ENCODE peak calls at places on chromosomes 3 and 15, in four cellular contexts. Z is pancreas, L is suprapubic skin, Y is K562. F is an unnamed sample. For H3K9me3, the result is how much of the 10 kb centered on the place peaks cover.

GRCh38 chr15:30990036-30990435 is 1.4 kb downstream of the MTMR10 start:
- DNase-seq in Z (no peak), Y (no peak), L (no peak), F (no peak)

GRCh38 chr3:51391566-51392300 is 648 bp downstream of the RBM15B start:
- DNase-seq in Z (peak), Y (peak), L (peak), F (no peak)

GRCh38 chr3:176867681-176868663 is 329.3 kb downstream of the TBL1XR1 start:
- DNase-seq in Z (peak), Y (no peak), L (peak), F (peak)

GRCh38 chr15:74222705-74223104 is 13.4 kb upstream of the CCDC33 start:
- DNase-seq in Y (no peak), L (no peak), Z (no peak), F (no peak)

GRCh38 chr15:77607111-77607893 is 25.4 kb downstream of the LINGO1 start:
- DNase-seq in L (no peak), Y (peak), Z (no peak), F (no peak)

GRCh38 chr3:120909602-120909878 is 1.5 kb downstream of the STXBP5L start:
- DNase-seq in Y (no peak), Z (no peak), L (no peak), F (no peak)

GRCh38 chr3:153293222-153293621 is 131.2 kb downstream of the RAP2B start:
- DNase-seq in Z (no peak), L (no peak), Y (no peak), F (no peak)

GRCh38 chr3:47578691-47579632 is at the start of gene CSPG5:
- DNase-seq in Z (peak), L (no peak), Y (peak), F (no peak)

GRCh38 chr3:141095546-141095937 is 44.4 kb downstream of the SPSB4 start:
- DNase-seq in Y (no peak), Z (no peak), L (peak), F (no peak)

GRCh38 chr3:150293401-150294001 is 114.6 kb upstream of the TSC22D2 start:
- DNase-seq in Y (no peak), Z (no peak), L (no peak), F (no peak)

GRCh38 chr15:93308026-93308670 is 219.1 kb upstream of the RGMA start:
- DNase-seq in Z (no peak), Y (no peak), L (no peak), F (no peak)

GRCh38 chr15:40470423-40471104 is at the start of gene CHST14:
- DNase-seq in Z (peak), L (peak), Y (no peak), F (no peak)

GRCh38 chr3:43644443-43644842 is 22.6 kb upstream of the ANO10 start:
- DNase-seq in Y (no peak), Z (no peak), L (no peak), F (no peak)

GRCh38 chr3:186287723-186288122 is 74.3 kb downstream of the DGKG start:
- DNase-seq in Z (no peak), L (no peak), Y (no peak), F (no peak)

GRCh38 chr3:173140986-173141385 is at the start of gene SPATA16:
- DNase-seq in L (no peak), Z (no peak), Y (no peak), F (no peak)

GRCh38 chr3:46648096-46648495 is 35.8 kb downstream of the FAM240A start:
- DNase-seq in Y (no peak), L (no peak), Z (no peak), F (no peak)

GRCh38 chr15:41493205-41493901 is at the start of gene ITPKA:
- DNase-seq in L (peak), Y (peak), Z (peak), F (no peak)

GRCh38 chr3:7346364-7346763 is 485.4 kb downstream of the GRM7 start:
- DNase-seq in Y (no peak), Z (no peak), L (no peak), F (no peak)

GRCh38 chr15:99618941-99619411 is 53.2 kb downstream of the MEF2A start:
- DNase-seq in Y (no peak), Z (no peak), L (no peak), F (no peak)

GRCh38 chr3:930866-931265 is 162.0 kb upstream of the CNTN6 start:
- DNase-seq in Y (no peak), L (no peak), Z (no peak), F (no peak)

GRCh38 chr3:16471897-16472296 is 41.6 kb downstream of the RFTN1 start:
- DNase-seq in Y (no peak), L (no peak), Z (no peak), F (no peak)

GRCh38 chr3:16474920-16475319 is 38.6 kb downstream of the RFTN1 start:
- DNase-seq in L (no peak), Z (no peak), Y (no peak), F (no peak)

GRCh38 chr3:16470590-16470989 is 42.9 kb downstream of the RFTN1 start:
- DNase-seq in Y (no peak), L (no peak), Z (no peak), F (no peak)

GRCh38 chr3:16474304-16474703 is 39.2 kb downstream of the RFTN1 start:
- DNase-seq in L (no peak), Y (no peak), Z (no peak), F (no peak)

GRCh38 chr3:16472593-16472992 is 40.9 kb downstream of the RFTN1 start:
- DNase-seq in L (no peak), Z (no peak), Y (no peak), F (no peak)
- H3K9me3 ChIP-seq in L (under half), Z (under half), Y (under half), F (under half)

GRCh38 chr3:85342915-85343314 is 384.1 kb downstream of the CADM2 start:
- DNase-seq in Z (no peak), L (no peak), Y (no peak), F (no peak)
- TF ChIP-seq CTCF in Z (no peak), L (no peak), Y (no peak), F (no peak)

DNA sequence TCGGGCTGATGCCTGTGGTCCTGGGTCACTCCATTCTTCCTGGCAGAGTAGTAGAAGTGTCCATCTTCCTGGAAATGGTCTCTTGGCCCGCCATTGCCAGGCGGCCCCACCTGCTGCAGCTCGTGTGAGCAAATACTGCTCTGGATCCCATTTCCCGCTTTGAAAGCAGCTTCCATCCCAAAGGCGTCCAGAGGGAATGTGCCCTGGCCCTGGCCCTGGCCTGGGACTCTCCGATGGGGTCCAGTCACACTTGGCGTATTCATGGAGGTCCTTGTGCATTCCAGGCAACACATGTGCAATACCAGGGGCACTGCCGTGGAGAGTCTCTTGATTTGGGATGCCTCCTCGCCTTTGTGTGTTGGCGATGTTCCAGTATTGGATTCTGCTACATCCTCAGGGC is 111.1 kb downstream of the SNRPN start:
- DNase-seq in Z (no peak), L (no peak), Y (no peak), F (no peak)
- H3K9me3 ChIP-seq in Z (under half), L (half or more), Y (under half), F (half or more)

DNA sequence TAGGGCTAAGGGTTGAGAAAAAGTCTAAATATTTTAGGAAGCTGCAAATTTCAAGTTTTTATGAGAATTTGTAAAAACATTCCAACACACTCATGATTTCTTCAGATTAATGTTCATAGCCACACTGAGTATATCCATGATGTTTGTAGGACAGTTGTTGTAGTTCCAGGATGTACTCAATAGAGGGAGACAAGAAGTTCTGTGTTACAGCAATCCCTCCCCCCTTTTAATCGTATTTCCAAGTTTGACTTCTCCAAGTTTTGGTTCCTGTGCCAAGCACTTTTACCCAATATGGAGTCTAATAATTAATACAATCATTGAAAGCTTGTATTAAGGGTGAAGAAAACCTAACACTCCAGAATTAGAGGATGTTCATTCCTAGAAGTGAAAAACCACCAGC is 143.4 kb downstream of the FEZF2 start:
- DNase-seq in Y (peak), Z (no peak), L (no peak), F (no peak)
- TF ChIP-seq CTCF in Y (peak), Z (no peak), L (no peak), F (no peak)

DNA sequence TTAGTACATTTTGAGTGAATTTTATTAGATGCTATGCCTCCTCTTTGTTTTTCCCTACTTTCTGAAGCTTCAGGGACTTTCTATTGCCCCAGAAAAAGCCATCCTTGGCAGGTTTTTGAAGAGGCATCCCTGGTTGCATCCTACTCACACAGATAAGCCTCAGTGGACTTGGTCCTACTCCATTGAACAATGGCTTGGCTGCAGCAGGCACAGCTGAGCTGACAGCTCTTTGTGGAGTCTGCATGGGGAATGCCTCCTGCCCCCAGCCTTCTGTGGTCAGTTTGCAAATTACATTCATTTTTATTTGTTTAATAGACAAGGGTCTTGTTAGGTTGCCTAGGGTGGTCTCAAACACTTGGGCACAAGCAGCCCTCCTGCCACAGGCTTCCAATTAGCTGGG is 69.7 kb downstream of the NPAP1 start:
- DNase-seq in Z (no peak), Y (no peak), L (no peak), F (no peak)
- H3K9me3 ChIP-seq in Z (under half), Y (under half), L (under half), F (under half)

GRCh38 chr15:52677593-52677992 is 1.6 kb downstream of the ATOSA start:
- DNase-seq in L (no peak), Y (no peak), Z (no peak), F (no peak)

GRCh38 chr15:52680041-52680391 is 828 bp upstream of the ATOSA start:
- DNase-seq in Z (no peak), L (no peak), Y (no peak), F (no peak)

GRCh38 chr15:52679232-52680040 is at the start of gene ATOSA:
- DNase-seq in Z (peak), L (peak), Y (peak), F (peak)

GRCh38 chr15:52678036-52678467 is 1.1 kb downstream of the ATOSA start:
- DNase-seq in L (peak), Z (peak), Y (peak), F (peak)

DNA sequence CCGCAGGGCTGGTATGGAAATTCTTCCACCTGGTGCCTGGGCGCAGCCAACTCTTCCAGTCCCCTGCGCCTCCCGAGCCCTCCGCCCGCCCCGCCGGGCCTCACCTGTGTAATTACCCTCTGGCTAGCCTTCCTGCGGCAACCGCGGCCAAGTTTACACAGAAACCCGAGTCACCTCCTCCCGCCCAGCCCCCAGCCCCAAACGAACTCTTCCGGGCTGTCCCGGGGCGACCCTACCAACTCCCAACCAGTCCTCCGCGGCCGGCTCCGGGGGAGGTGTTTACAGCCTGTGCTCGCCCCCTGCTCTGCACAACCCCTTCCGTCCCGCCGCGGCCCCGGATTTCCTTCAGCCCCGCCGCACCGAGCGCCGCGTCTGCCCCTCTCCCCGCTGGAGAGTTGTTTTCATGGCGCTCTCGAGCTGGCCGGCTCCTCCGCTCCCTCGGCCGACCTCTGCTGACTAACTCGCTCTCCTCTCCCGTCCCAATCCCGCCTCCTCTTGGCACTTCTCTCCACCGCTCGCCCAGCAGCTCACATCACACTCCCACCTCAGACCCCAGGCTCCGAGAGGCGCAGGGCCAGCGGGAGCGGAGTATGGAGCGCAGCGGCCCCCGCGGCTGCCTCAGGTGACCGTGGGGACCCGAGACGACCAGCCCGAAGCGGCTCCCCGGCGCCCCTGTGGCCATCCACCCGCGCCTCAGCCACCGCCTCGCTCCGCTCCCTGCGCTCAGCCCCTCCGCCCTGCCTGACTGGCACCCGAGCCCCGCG is 538 bp downstream of the ATOSA start:
- DNase-seq in Y (peak), Z (peak), L (peak), F (peak)
- TF ChIP-seq CTCF in Y (no peak), Z (no peak), L (no peak), F (no peak)

DNA sequence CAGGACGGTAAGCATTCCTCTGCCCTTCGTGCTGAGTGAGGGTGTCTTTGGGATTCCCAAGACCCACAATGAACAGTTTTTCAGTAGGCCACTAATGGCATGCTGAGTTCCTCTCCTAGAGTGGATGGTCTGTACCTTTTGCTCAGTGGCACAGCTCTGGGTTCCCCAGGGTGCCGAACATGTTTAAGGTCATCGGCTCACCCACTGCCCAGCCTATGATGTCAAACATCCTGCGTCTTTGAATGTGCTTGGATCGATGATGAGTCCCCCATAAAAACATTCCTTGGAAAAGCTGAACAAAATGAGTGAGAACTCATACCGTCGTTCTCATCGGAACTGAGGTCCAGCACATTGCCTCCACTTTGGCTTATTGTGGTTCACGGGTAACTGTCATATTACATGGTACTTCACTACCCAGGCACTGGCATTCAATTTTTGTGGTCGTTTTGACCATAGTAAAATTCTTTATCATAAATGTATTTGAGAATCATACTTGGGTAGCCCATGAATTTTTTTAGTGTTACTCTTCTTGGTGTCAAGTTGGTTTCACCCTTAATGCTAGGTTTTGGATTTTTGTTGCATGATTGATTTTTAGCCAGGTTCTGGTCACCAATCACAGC is 118.2 kb downstream of the SNRPN start:
- DNase-seq in L (no peak), Y (no peak), Z (no peak), F (no peak)
- H3K9me3 ChIP-seq in L (half or more), Y (under half), Z (under half), F (half or more)

DNA sequence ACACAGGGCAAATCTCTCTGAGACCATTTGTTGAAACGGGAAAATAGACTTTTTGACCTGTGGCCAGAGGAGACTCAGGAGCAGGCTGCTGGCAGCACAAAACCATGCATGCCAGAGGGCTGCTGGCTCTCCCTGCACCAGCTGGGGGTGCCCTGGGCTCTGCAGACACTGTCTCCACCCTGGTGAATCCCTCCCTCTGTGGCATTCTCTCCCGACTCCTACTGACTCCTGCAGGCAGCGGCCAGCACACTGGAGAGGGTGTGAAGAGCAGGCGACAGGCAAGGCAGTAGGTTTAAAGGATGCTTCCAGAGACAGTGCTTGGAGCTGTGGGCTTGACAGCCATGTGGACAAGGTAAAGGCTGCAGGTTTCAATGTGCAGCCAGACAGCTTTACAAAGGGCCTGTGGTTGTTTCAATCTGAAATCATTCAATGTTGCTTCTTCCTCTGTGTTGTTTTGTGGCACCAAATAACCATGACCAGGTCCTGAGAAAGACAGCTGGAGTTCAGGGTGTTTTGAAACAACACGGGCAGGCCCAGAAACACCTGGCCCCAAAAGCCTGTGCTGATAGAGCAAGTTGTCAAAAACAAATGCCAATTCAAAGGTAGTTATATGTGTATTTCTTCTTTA is 431.0 kb upstream of the ATP10A start:
- DNase-seq in Z (no peak), L (no peak), Y (no peak), F (no peak)
- TF ChIP-seq CTCF in Z (no peak), L (no peak), Y (no peak), F (no peak)

DNA sequence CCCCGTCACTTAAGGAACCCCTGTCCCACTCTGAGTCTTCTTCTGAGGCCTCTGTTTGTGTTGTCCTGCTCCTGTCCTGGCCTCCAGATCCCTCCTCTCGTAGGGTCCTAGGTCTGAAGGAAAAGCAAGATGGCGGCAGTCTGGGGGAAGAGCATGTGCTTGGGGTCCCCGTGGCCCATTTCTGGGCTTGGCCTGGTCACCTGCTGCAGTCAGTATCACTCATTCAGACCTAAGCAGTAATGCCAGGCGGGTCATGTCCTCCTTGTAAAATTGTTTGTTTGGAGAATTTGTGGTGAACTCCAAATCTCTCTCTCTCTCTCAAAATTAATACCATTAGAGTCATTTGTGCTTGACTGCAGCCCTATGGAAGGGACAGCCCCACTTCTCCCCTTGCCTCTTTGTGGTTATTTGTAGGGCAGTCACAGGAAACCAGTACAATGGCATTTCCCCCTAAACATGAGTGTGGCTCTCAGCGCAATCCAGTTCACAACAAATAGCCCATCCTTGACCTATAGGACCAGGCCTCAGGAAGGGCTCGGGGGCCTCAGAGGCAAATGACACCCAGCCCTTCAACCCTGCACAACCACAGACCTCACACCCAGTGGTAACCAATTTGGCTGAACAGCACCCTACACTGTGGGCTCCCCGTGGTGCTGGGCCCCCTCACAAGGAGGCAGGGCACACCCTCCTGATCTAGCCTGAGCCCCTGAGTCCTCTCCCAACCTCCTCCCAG is 173.5 kb downstream of the OR4M2 start:
- DNase-seq in Z (no peak), L (no peak), Y (no peak), F (no peak)
- H3K9me3 ChIP-seq in Z (under half), L (under half), Y (under half), F (under half)

DNA sequence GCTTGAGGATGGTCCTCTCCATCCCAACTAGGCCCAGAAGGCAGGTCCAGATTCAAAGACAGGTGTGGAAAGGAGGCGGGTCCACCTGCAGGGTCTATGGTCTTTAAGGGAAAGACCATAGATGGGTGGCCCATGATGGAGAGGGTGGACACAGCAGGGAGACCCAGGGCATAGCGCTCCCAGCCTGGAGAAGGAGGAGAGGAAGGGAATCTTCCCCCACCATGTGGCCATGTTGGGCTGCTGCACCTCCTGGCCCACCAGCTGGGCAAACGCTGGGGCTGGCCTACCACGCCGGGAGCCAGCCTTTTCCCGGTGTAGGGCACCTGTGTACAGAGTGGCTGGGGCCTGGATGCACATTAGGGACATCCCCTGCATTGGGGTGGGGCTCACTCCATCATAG is 265.2 kb upstream of the TLE3 start:
- DNase-seq in Y (peak), Z (peak), L (no peak), F (peak)
- TF ChIP-seq CTCF in Y (peak), Z (peak), L (peak), F (peak)